ENCODE peak calls at places on chromosomes 3 and 15, in seven cellular contexts. V is cardiac fibroblast, T is HAP-1, J is lower lobe of right lung, D is fibroblast of lung, S is choroid plexus epithelial cell, W is tibial nerve. N is an unnamed sample.

GRCh38 chr3:49727154-49727923 is 3.6 kb upstream of the GMPPB start:
- DNase-seq in V (no peak), T (no peak), J (no peak), D (no peak), S (no peak), W (no peak), N (no peak)

GRCh38 chr3:193660698-193661400 is 67.8 kb downstream of the OPA1 start:
- DNase-seq in V (no peak), T (no peak), J (no peak), D (no peak), S (no peak), W (no peak), N (no peak)

GRCh38 chr3:55180936-55181535 is 253.2 kb upstream of the LRTM1 start:
- DNase-seq in V (peak), T (peak), J (no peak), D (peak), S (peak), W (no peak), N (no peak)

GRCh38 chr3:16441306-16441898 is 72.1 kb downstream of the RFTN1 start:
- DNase-seq in V (peak), T (no peak), J (no peak), D (peak), S (peak), W (no peak), N (peak)

GRCh38 chr3:65902304-65902793 is 136.4 kb downstream of the MAGI1 start:
- DNase-seq in V (peak), T (no peak), J (no peak), D (no peak), S (peak), W (no peak), N (no peak)

GRCh38 chr3:188832961-188833615 is 338.7 kb upstream of the TPRG1 start:
- DNase-seq in V (peak), T (no peak), J (no peak), D (peak), S (peak), W (no peak), N (no peak)

GRCh38 chr15:29818141-29818540 is 4.1 kb downstream of the TJP1 start:
- DNase-seq in V (no peak), T (no peak), J (no peak), D (no peak), S (no peak), W (no peak), N (no peak)

GRCh38 chr3:40713795-40714194 is 189.0 kb downstream of the ZNF621 start:
- DNase-seq in V (no peak), T (no peak), J (no peak), D (no peak), S (no peak), W (no peak), N (no peak)

GRCh38 chr3:184885112-184885511 is 73.1 kb downstream of the VPS8 start:
- DNase-seq in V (no peak), T (no peak), J (no peak), D (no peak), S (no peak), W (no peak), N (no peak)

GRCh38 chr3:81218023-81218422 is 543.4 kb downstream of the GBE1 start:
- DNase-seq in V (peak), T (peak), J (no peak), D (peak), S (peak), W (no peak), N (peak)

GRCh38 chr3:27080126-27080525 is 289.1 kb downstream of the NEK10 start:
- DNase-seq in V (no peak), T (no peak), J (no peak), D (no peak), S (no peak), W (no peak), N (no peak)

GRCh38 chr3:170713648-170714047 is 127.8 kb upstream of the SLC7A14 start:
- DNase-seq in V (no peak), T (no peak), J (no peak), D (no peak), S (no peak), W (no peak), N (no peak)
- H3K4me3 ChIP-seq in V (no peak), T (no peak), J (no peak), D (no peak), S (no peak), W (no peak), N (no peak)

GRCh38 chr3:45676248-45677044 is 12.8 kb upstream of the SACM1L start:
- DNase-seq in V (no peak), T (no peak), J (no peak), D (no peak), S (no peak), W (no peak), N (no peak)

GRCh38 chr3:45673273-45673672 is 15.9 kb upstream of the SACM1L start:
- DNase-seq in V (no peak), T (no peak), J (no peak), D (no peak), S (no peak), W (no peak), N (no peak)

GRCh38 chr3:45677841-45678240 is 11.4 kb upstream of the SACM1L start:
- DNase-seq in V (no peak), T (no peak), J (no peak), D (no peak), S (no peak), W (no peak), N (no peak)

GRCh38 chr3:45679805-45680204 is 9.4 kb upstream of the SACM1L start:
- DNase-seq in V (no peak), T (no peak), J (no peak), D (no peak), S (no peak), W (no peak), N (no peak)

GRCh38 chr3:45677045-45677436 is 12.2 kb upstream of the SACM1L start:
- DNase-seq in V (peak), T (no peak), J (no peak), D (peak), S (peak), W (no peak), N (no peak)
- H3K4me3 ChIP-seq in V (no peak), T (no peak), J (no peak), D (no peak), S (no peak), W (no peak), N (no peak)

GRCh38 chr3:51670711-51671089 is 352 bp upstream of the TEX264 start:
- DNase-seq in V (no peak), T (no peak), J (no peak), D (no peak), S (no peak), W (no peak), N (no peak)

GRCh38 chr3:51669241-51670052 is 1.6 kb upstream of the TEX264 start:
- DNase-seq in V (peak), T (peak), J (peak), D (peak), S (peak), W (peak), N (peak)

GRCh38 chr3:51671090-51672082 is at the start of gene TEX264:
- DNase-seq in V (peak), T (peak), J (peak), D (peak), S (peak), W (peak), N (peak)

GRCh38 chr3:51668756-51669155 is 2.3 kb upstream of the TEX264 start:
- DNase-seq in V (no peak), T (no peak), J (no peak), D (no peak), S (no peak), W (no peak), N (no peak)

DNA sequence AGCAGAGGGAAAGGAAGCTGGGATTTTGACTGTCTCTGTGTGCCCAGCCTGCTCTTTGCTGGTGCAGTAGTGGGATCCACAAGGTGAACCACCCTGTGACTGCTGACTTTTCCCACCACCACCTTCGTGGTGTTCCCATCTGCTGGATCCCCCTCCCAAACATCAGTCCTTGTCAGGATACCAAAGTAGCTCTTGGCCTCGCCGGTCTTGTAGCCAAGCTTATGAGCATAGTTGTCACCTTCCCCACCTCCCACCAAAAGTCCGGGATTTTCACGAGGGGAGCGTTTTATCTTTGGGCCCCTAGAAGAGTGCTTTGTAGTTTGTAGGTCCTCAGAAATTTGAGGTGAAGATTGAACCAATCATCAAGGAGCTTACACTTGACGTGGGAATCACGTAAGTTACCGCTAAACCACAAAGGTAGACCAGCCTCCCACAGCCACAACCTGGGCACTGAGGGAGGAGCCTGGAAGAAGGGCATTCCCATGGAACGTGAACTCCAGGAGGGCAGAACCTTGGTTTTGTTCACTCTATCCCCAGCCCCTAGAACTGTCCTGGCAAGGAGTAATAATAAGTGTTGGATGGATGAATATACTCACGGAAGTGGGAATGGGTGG is 892 bp upstream of the TEX264 start:
- DNase-seq in V (no peak), T (no peak), J (no peak), D (no peak), S (no peak), W (no peak), N (no peak)
- H3K4me3 ChIP-seq in V (peak), T (peak), J (peak), D (peak), S (no peak), W (peak), N (peak)

GRCh38 chr15:40941078-40941527 is 12.0 kb downstream of the DLL4 start:
- DNase-seq in V (no peak), T (no peak), J (no peak), D (no peak), S (no peak), W (no peak), N (no peak)

GRCh38 chr15:40941528-40942336 is 11.5 kb upstream of the CHAC1 start:
- DNase-seq in V (peak), T (peak), J (peak), D (peak), S (peak), W (peak), N (peak)

GRCh38 chr15:40938530-40938870 is 9.4 kb downstream of the DLL4 start:
- DNase-seq in V (no peak), T (no peak), J (no peak), D (no peak), S (no peak), W (no peak), N (no peak)

GRCh38 chr15:40937762-40938529 is 8.8 kb downstream of the DLL4 start:
- DNase-seq in V (no peak), T (no peak), J (no peak), D (no peak), S (no peak), W (no peak), N (no peak)

DNA sequence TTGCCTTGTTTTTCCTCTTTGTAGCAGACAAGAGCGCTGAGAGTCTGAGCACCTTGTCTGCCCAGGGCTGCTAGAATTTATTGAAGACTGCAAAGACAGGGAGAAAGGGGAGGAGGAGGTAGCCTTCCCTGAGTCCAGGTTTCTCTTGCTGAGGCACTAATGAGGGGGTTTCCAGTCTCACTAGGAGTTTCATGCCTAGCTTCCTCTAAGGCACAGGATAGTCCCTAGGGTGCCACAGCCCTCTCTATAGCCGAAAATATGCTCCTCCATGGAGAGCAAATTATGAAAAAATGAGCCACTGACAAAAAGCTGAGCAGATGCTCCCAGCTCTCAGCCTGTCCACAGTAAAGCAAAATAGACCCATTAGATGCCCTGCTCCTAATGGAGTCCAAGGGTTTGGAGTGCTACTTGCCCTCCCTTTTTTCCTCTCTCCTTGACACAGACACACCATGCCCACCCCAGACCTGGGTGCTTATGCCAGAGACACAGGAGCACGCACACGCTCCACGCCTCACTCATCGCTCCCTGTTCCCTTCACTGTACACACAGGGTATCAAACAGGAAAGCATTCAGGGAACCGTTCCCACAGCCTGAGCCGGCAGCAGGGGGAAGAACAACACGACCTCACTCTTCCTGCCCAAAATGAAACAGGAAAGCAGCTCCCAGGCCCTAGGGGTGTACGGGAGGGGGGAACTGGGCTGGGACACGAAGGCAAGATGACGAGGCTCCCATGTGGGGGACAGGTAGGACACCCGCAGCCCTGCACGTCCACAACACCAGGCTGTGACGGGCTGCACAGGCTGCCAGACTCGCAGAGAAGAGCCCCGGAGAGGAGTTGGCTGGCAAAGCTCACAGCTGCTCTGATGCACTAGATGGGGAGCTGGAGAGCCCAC is 11.0 kb downstream of the DLL4 start:
- DNase-seq in V (no peak), T (no peak), J (no peak), D (no peak), S (no peak), W (no peak), N (no peak)
- H3K4me3 ChIP-seq in V (no peak), T (no peak), J (peak), D (no peak), S (no peak), W (no peak), N (no peak)

DNA sequence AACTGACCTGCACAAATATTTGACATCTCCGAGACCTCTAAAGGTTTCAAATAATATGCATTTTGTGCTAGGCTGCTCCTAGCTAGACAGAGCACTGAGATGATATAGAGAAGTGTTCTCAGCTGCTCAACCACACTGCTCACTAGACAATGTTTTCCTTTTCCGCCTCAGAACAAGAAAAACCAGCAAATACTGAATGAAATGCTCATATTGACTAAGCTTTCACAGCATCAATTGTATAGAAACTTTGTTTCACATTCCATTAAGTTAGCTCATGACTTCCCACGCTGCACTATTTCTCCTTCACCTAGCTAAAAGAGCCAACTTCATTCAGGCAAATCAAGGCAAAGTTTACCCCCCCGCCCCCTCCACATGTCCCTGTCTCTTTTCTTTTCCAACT is 719 bp downstream of the ZNF385D start:
- DNase-seq in V (peak), T (no peak), J (no peak), D (peak), S (peak), W (no peak), N (no peak)
- H3K4me3 ChIP-seq in V (peak), T (peak), J (peak), D (peak), S (peak), W (peak), N (peak)